ENCODE peak calls at places on chromosomes 6 and 20, in five cellular contexts. W, L, E, B and N are unnamed samples.
A peak's percentile ranks its signal among the peaks of the same experiment; 100 is the strongest.

GRCh38 chr6:27753668-27754407 is 158.4 kb downstream of the OR2B2 start:
- DNase-seq in W (peak; percentile 81), L (peak; percentile 90), E (peak; percentile 68), B (peak; percentile 84), N (peak; percentile 55)

GRCh38 chr20:18705906-18706305 is 107.7 kb upstream of the SCP2D1 start:
- DNase-seq in W (no peak), L (no peak), E (peak; percentile 17), B (peak; percentile 14), N (no peak)

GRCh38 chr6:15682965-15683822 is 20.4 kb upstream of the DTNBP1 start:
- DNase-seq in W (no peak), L (no peak), E (no peak), B (no peak), N (no peak)

GRCh38 chr6:45563902-45564301 is 186.2 kb upstream of the SUPT3H start:
- DNase-seq in W (no peak), L (no peak), E (no peak), B (no peak), N (no peak)

GRCh38 chr6:147941143-147941542 is 401.5 kb upstream of the SASH1 start:
- DNase-seq in W (peak; percentile 66), L (no peak), E (peak; percentile 50), B (peak; percentile 3), N (peak; percentile 71)

GRCh38 chr6:131250121-131250520 is 114.9 kb downstream of the AKAP7 start:
- DNase-seq in W (peak; percentile 59), L (peak; percentile 42), E (peak; percentile 45), B (peak; percentile 70), N (peak; percentile 12)

GRCh38 chr6:113980937-113981554 is 10.1 kb upstream of the HDAC2 start:
- DNase-seq in W (no peak), L (peak; percentile 66), E (no peak), B (peak; percentile 47), N (no peak)

GRCh38 chr6:54390362-54390761 is 82.1 kb downstream of the TINAG start:
- DNase-seq in W (no peak), L (no peak), E (no peak), B (no peak), N (no peak)

GRCh38 chr20:17969276-17969883 is 562 bp downstream of the MGME1 start:
- DNase-seq in W (peak; percentile 56), L (peak; percentile 63), E (peak; percentile 31), B (peak; percentile 53), N (no peak)

GRCh38 chr6:130927305-130927704 is 100.1 kb downstream of the SMLR1 start:
- DNase-seq in W (peak; percentile 78), L (no peak), E (no peak), B (no peak), N (no peak)

GRCh38 chr6:134706153-134706552 is 243.7 kb downstream of the ALDH8A1 start:
- DNase-seq in W (no peak), L (no peak), E (no peak), B (no peak), N (no peak)

GRCh38 chr20:49234831-49235230 is 15.6 kb downstream of the DDX27 start:
- DNase-seq in W (no peak), L (no peak), E (no peak), B (no peak), N (no peak)

GRCh38 chr20:54221383-54221782 is 13.5 kb downstream of the PFDN4 start:
- DNase-seq in W (peak; percentile 14), L (no peak), E (no peak), B (no peak), N (no peak)

GRCh38 chr20:19824861-19825260 is 66.8 kb downstream of the RIN2 start:
- DNase-seq in W (no peak), L (no peak), E (no peak), B (no peak), N (no peak)

DNA sequence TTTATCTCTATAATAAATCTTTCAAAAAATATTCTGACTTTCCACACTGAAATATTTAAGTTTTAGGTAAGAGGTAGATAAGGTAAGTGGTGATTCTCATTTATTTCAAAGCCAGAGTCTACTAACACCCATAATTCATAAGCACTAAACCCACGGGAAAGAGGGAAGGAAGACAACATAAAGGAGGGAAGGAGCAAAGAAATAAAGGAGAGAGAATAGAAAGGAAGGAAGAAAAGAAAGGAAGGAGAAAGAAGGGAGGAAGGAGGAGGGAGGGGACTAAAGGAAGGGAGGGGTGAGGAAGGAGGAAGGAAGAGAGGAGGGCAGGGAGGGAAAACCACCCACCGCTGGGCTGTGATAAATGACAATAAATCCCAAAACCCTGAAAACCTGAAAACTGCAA is 25.2 kb downstream of the MAP3K5 start:
- DNase-seq in W (no peak), L (no peak), E (no peak), B (no peak), N (no peak)
- H3K4me3 ChIP-seq in W (no peak overlapping the region), L (no peak overlapping the region), E (no peak overlapping the region), B (no peak overlapping the region), N (no peak overlapping the region)

GRCh38 chr6:108714774-108715414 is 133.3 kb upstream of the ARMC2 start:
- DNase-seq in W (no peak), L (no peak), E (peak; percentile 20), B (no peak), N (peak; percentile 28)
- TF ChIP-seq CTCF in W (no peak), L (no peak), E (no peak), B (no peak), N (peak; percentile 9)

GRCh38 chr6:138253731-138254130 is 35.4 kb upstream of the PBOV1 start:
- DNase-seq in W (no peak), L (no peak), E (no peak), B (no peak), N (no peak)
- H3K4me3 ChIP-seq in W (no peak overlapping the region), L (no peak overlapping the region), E (no peak overlapping the region), B (no peak overlapping the region), N (no peak overlapping the region)

GRCh38 chr6:69768664-69769063 is 28.1 kb downstream of the LMBRD1 start:
- DNase-seq in W (no peak), L (no peak), E (peak; percentile 3), B (peak; percentile 13), N (no peak)
- TF ChIP-seq CTCF in W (peak; percentile 28), L (peak; percentile 7), E (peak; percentile 38), B (peak; percentile 28), N (no peak)

GRCh38 chr20:52054123-52054522 is 137.5 kb downstream of the ZFP64 start:
- DNase-seq in W (no peak), L (no peak), E (no peak), B (no peak), N (no peak)
- H3K4me3 ChIP-seq in W (no peak overlapping the region), L (no peak overlapping the region), E (no peak overlapping the region), B (no peak overlapping the region), N (no peak overlapping the region)

GRCh38 chr6:159104931-159105330 is 60.1 kb upstream of the TAGAP start:
- DNase-seq in W (peak; percentile 69), L (no peak), E (no peak), B (no peak), N (no peak)

GRCh38 chr6:159102373-159103160 is 57.8 kb upstream of the TAGAP start:
- DNase-seq in W (no peak), L (no peak), E (no peak), B (no peak), N (no peak)

GRCh38 chr6:159103396-159104162 is 58.8 kb upstream of the TAGAP start:
- DNase-seq in W (no peak), L (no peak), E (no peak), B (no peak), N (no peak)

GRCh38 chr6:159105716-159106115 is 60.9 kb upstream of the TAGAP start:
- DNase-seq in W (no peak), L (no peak), E (no peak), B (no peak), N (no peak)

DNA sequence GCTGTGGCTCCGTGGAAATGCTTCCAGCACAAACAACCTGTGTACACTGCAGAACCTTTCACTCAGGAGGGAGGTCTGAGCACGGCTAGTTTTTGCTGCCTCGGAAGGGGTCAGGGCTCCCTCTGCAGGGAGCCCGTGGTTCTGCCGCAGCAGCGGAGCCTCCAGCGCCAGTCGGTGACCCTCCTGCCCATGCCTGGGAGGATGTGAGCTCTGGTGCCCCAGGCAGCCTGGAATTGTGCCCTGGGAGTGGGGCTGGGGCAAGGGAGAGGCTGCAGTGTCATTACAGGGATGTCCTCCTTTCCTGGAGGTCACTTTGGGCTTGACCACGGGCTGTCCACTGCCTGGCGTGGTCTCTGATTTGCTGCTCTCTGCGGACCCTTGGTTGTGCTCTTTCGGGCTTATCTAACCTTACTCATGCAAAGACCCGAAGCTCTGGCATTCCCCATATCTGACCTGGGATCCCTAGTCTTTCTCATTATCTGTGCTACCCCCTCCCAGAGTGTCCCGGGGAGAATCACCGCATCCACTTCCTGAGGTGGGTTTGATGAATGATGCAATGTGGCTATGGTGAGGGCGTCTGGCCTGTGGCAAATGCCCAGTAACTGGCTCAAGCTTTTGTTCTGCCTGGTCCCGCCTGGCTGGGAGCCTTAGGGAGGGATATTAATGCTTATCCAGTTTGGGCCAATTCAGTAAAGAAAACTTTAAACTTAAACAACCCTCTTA is 59.5 kb upstream of the TAGAP start:
- DNase-seq in W (peak; percentile 57), L (peak; percentile 54), E (peak; percentile 35), B (peak; percentile 65), N (peak; percentile 13)
- TF ChIP-seq CTCF in W (peak; percentile 99), L (peak; percentile 98), E (peak; percentile 89), B (peak; percentile 96), N (peak; percentile 95)

GRCh38 chr6:22332726-22333125 is 35.9 kb upstream of the PRL start:
- DNase-seq in W (no peak), L (no peak), E (no peak), B (no peak), N (no peak)

GRCh38 chr6:22332216-22332615 is 35.4 kb upstream of the PRL start:
- DNase-seq in W (no peak), L (no peak), E (no peak), B (no peak), N (no peak)

GRCh38 chr6:22333802-22334201 is 37.0 kb upstream of the PRL start:
- DNase-seq in W (no peak), L (no peak), E (peak; percentile 10), B (no peak), N (no peak)

GRCh38 chr6:22330941-22331340 is 34.1 kb upstream of the PRL start:
- DNase-seq in W (no peak), L (no peak), E (no peak), B (no peak), N (no peak)

GRCh38 chr6:22334778-22335177 is 37.9 kb upstream of the PRL start:
- DNase-seq in W (no peak), L (no peak), E (no peak), B (no peak), N (no peak)
- H3K4me3 ChIP-seq in W (no peak overlapping the region), L (no peak overlapping the region), E (no peak overlapping the region), B (no peak overlapping the region), N (no peak overlapping the region)

GRCh38 chr6:57040011-57040410 is 6.5 kb upstream of the KIAA1586 start:
- DNase-seq in W (no peak), L (no peak), E (no peak), B (no peak), N (no peak)
- TF ChIP-seq CTCF in W (peak; percentile 41), L (no peak), E (no peak), B (peak; percentile 7), N (peak; percentile 2)

GRCh38 chr20:63151554-63152321 is 64.2 kb downstream of the YTHDF1 start:
- DNase-seq in W (no peak), L (no peak), E (no peak), B (peak; percentile 39), N (no peak)
- H3K4me3 ChIP-seq in W (no peak overlapping the region), L (no peak overlapping the region), E (no peak overlapping the region), B (no peak overlapping the region), N (no peak overlapping the region)